ENCODE peak calls at places on chromosomes 13 and 19, in four cellular contexts. R is HCT116, S is GM12878, L is K562. W is an unnamed sample.

GRCh38 chr19:45668342-45668871 is 386 bp downstream of the GIPR start:
- DNase-seq in S (no peak), R (no peak), L (no peak), W (no peak)

GRCh38 chr19:17996826-17997316 is 11.1 kb upstream of the ARRDC2 start:
- DNase-seq in L (peak; percentile 90), R (peak; percentile 48), S (no peak), W (peak; percentile 71)

GRCh38 chr13:72403396-72404010 is 323.9 kb downstream of the MZT1 start:
- DNase-seq in R (no peak), S (no peak), L (no peak), W (no peak)

GRCh38 chr13:101155920-101156319 is 260.4 kb downstream of the NALCN start:
- DNase-seq in L (no peak), R (no peak), S (no peak), W (no peak)

GRCh38 chr13:23833733-23834611 is 55.2 kb downstream of the MIPEP start:
- DNase-seq in S (no peak), L (no peak), R (no peak), W (no peak)

GRCh38 chr19:57719424-57719823 is 8.0 kb downstream of the ZNF671 start:
- DNase-seq in R (no peak), S (no peak), L (no peak), W (no peak)

GRCh38 chr19:572140-572890 is at the start of gene BSG:
- DNase-seq in S (peak; percentile 88), L (peak; percentile 100), R (peak; percentile 94), W (peak; percentile 99)

GRCh38 chr13:79360064-79360463 is 46.0 kb downstream of the RBM26 start:
- DNase-seq in R (no peak), L (no peak), S (no peak), W (no peak)

GRCh38 chr19:38786572-38787265 is 2.3 kb upstream of the LGALS7B start:
- DNase-seq in R (no peak), S (no peak), L (no peak), W (no peak)

GRCh38 chr13:38758278-38758677 is 71.4 kb downstream of the FREM2 start:
- DNase-seq in S (no peak), R (no peak), L (no peak), W (no peak)

GRCh38 chr19:47509973-47510372 is 4.9 kb downstream of the NAPA start:
- DNase-seq in L (no peak), S (no peak), R (no peak), W (peak; percentile 76)

GRCh38 chr13:42696191-42696590 is 85.2 kb upstream of the FAM216B start:
- DNase-seq in R (no peak), L (no peak), S (no peak), W (no peak)

GRCh38 chr13:114145722-114146121 is 13.3 kb upstream of the RASA3 start:
- DNase-seq in S (no peak), L (no peak), R (no peak), W (no peak)
- TF ChIP-seq JUND in S (no peak), L (no peak), R (no peak), W (no peak)

GRCh38 chr19:41328818-41329220 is 18.8 kb downstream of the CCDC97 start:
- DNase-seq in S (no peak), L (no peak), R (no peak), W (no peak)

GRCh38 chr19:41325947-41326706 is 16.2 kb downstream of the CCDC97 start:
- DNase-seq in S (no peak), R (no peak), L (peak; percentile 33), W (peak; percentile 39)

GRCh38 chr19:41328157-41328817 is 18.3 kb downstream of the CCDC97 start:
- DNase-seq in L (peak; percentile 21), S (no peak), R (no peak), W (no peak)

GRCh38 chr19:41327076-41327475 is 17.1 kb downstream of the CCDC97 start:
- DNase-seq in R (no peak), S (no peak), L (no peak), W (no peak)

GRCh38 chr19:41327499-41328156 is 17.7 kb downstream of the CCDC97 start:
- DNase-seq in S (no peak), L (peak; percentile 30), R (no peak), W (no peak)
- TF ChIP-seq JUND in S (no peak), L (no peak), R (no peak), W (no peak)

DNA sequence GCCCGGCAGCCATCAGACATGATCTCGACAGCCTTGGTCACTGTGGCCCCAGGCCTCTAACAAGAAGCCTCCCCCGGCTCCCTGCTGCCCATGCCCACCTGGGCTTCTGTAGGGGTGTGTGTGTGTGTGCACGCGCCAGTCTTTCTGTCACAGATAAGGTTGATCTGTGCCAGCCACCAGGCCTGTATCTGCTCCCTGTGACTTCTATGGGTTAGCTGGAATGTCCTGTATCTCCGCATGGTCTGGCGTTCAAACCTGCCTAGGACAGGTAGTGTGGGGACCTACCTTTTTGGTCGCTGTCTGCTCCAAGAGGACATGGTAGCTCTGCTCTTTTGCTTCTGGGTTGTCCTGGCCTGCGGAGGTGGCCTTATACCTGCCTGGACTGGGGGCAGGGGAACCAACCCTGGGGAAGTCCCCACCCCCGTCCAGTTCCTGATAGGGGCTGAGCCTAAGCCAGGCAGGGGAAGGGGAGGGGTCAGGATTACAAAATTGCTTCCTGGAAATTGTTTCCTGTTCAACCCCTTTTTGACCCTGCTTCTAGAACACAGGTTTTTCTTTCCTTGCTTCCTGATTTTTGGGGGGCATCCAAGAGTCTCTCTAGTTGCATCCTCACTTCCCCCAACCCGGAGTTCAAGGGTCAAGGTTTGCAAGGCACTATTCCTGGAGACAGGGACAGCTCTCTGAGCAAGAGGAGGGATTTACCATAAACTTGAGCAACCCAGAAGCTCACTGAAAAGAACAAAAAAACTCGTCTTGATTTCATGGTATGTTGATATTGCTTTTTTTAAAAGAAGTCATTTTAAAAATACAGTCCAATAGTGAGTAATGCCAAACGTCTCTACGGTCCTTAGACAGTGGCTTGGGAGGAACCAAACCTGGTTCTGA is at the start of gene LRG1:
- DNase-seq in R (no peak), S (peak; percentile 30), L (peak; percentile 91), W (no peak)
- TF ChIP-seq JUND in R (no peak), S (no peak), L (no peak), W (no peak)

GRCh38 chr19:12937243-12938053 is 961 bp upstream of the CALR start:
- DNase-seq in R (no peak), L (no peak), S (no peak), W (no peak)
- TF ChIP-seq JUND in R (no peak), L (no peak), S (no peak), W (no peak)